ENCODE peak calls at places on chromosomes 11 and 22, in nine cellular contexts. One of them, this sample, is unnamed. For H3K4me1, the result is how much of the 10 kb centered on the place peaks cover.

GRCh38 chr22:26616650-26617049 is 1.2 kb downstream of the CRYBB1 start:
- DNase-seq in body of pancreas: no peak
- DNase-seq in sigmoid colon: no peak
- DNase-seq in A549: no peak
- DNase-seq in ovary: no peak
- DNase-seq in stomach: no peak
- DNase-seq in effector memory CD4-positive, alpha-beta T cell: no peak
- DNase-seq in CD8-positive, alpha-beta T cell: no peak
- DNase-seq in psoas muscle: no peak
- DNase-seq in this sample: no peak

GRCh38 chr11:77146261-77147035 is 18.4 kb downstream of the MYO7A start:
- DNase-seq in body of pancreas: no peak
- DNase-seq in sigmoid colon: no peak
- DNase-seq in A549: no peak
- DNase-seq in ovary: no peak
- DNase-seq in stomach: no peak
- DNase-seq in effector memory CD4-positive, alpha-beta T cell: no peak
- DNase-seq in CD8-positive, alpha-beta T cell: no peak
- DNase-seq in psoas muscle: peak
- DNase-seq in this sample: no peak

GRCh38 chr22:22810018-22810427 is 77.6 kb upstream of the IGLL5 start:
- DNase-seq in body of pancreas: peak
- DNase-seq in sigmoid colon: no peak
- DNase-seq in A549: peak
- DNase-seq in ovary: no peak
- DNase-seq in stomach: peak
- DNase-seq in effector memory CD4-positive, alpha-beta T cell: peak
- DNase-seq in CD8-positive, alpha-beta T cell: peak
- DNase-seq in psoas muscle: peak
- DNase-seq in this sample: peak

GRCh38 chr11:31340903-31341572 is 28.5 kb downstream of the DCDC1 start:
- DNase-seq in body of pancreas: peak
- DNase-seq in sigmoid colon: no peak
- DNase-seq in A549: peak
- DNase-seq in ovary: no peak
- DNase-seq in stomach: no peak
- DNase-seq in effector memory CD4-positive, alpha-beta T cell: no peak
- DNase-seq in CD8-positive, alpha-beta T cell: peak
- DNase-seq in psoas muscle: no peak
- DNase-seq in this sample: no peak

GRCh38 chr11:94513091-94513490 is 830 bp downstream of the C11orf97 start:
- DNase-seq in body of pancreas: no peak
- DNase-seq in sigmoid colon: no peak
- DNase-seq in A549: no peak
- DNase-seq in ovary: no peak
- DNase-seq in stomach: no peak
- DNase-seq in effector memory CD4-positive, alpha-beta T cell: no peak
- DNase-seq in CD8-positive, alpha-beta T cell: no peak
- DNase-seq in psoas muscle: no peak
- DNase-seq in this sample: no peak

GRCh38 chr11:29119691-29120328 is 897.0 kb downstream of the KCNA4 start:
- DNase-seq in body of pancreas: no peak
- DNase-seq in sigmoid colon: no peak
- DNase-seq in A549: peak
- DNase-seq in ovary: no peak
- DNase-seq in stomach: no peak
- DNase-seq in effector memory CD4-positive, alpha-beta T cell: no peak
- DNase-seq in CD8-positive, alpha-beta T cell: no peak
- DNase-seq in psoas muscle: no peak
- DNase-seq in this sample: no peak

GRCh38 chr11:75499423-75500305 is 26.1 kb downstream of the GDPD5 start:
- DNase-seq in body of pancreas: no peak
- DNase-seq in sigmoid colon: peak
- DNase-seq in A549: peak
- DNase-seq in ovary: peak
- DNase-seq in stomach: no peak
- DNase-seq in effector memory CD4-positive, alpha-beta T cell: no peak
- DNase-seq in CD8-positive, alpha-beta T cell: no peak
- DNase-seq in psoas muscle: peak
- DNase-seq in this sample: no peak

GRCh38 chr11:128417607-128418324 is 169.6 kb downstream of the ETS1 start:
- DNase-seq in body of pancreas: no peak
- DNase-seq in sigmoid colon: no peak
- DNase-seq in A549: no peak
- DNase-seq in ovary: peak
- DNase-seq in stomach: no peak
- DNase-seq in effector memory CD4-positive, alpha-beta T cell: no peak
- DNase-seq in CD8-positive, alpha-beta T cell: no peak
- DNase-seq in psoas muscle: no peak
- DNase-seq in this sample: no peak

GRCh38 chr11:131802416-131802815 is 432.0 kb downstream of the NTM start:
- DNase-seq in body of pancreas: no peak
- DNase-seq in sigmoid colon: no peak
- DNase-seq in A549: no peak
- DNase-seq in ovary: no peak
- DNase-seq in stomach: no peak
- DNase-seq in effector memory CD4-positive, alpha-beta T cell: no peak
- DNase-seq in CD8-positive, alpha-beta T cell: no peak
- DNase-seq in psoas muscle: no peak
- DNase-seq in this sample: no peak

GRCh38 chr11:69918938-69919650 is 99.9 kb upstream of the FGF3 start:
- DNase-seq in body of pancreas: peak
- DNase-seq in sigmoid colon: peak
- DNase-seq in A549: peak
- DNase-seq in ovary: peak
- DNase-seq in stomach: peak
- DNase-seq in effector memory CD4-positive, alpha-beta T cell: peak
- DNase-seq in CD8-positive, alpha-beta T cell: peak
- DNase-seq in psoas muscle: peak
- DNase-seq in this sample: peak

GRCh38 chr11:62501432-62501891 is 45.1 kb downstream of the AHNAK start:
- DNase-seq in body of pancreas: no peak
- DNase-seq in sigmoid colon: peak
- DNase-seq in A549: no peak
- DNase-seq in ovary: no peak
- DNase-seq in stomach: peak
- DNase-seq in effector memory CD4-positive, alpha-beta T cell: no peak
- DNase-seq in CD8-positive, alpha-beta T cell: no peak
- DNase-seq in psoas muscle: peak
- DNase-seq in this sample: no peak
- H3K27ac ChIP-seq in body of pancreas: no peak
- H3K27ac ChIP-seq in sigmoid colon: peak
- H3K27ac ChIP-seq in A549: peak
- H3K27ac ChIP-seq in ovary: no peak
- H3K27ac ChIP-seq in stomach: peak
- H3K27ac ChIP-seq in effector memory CD4-positive, alpha-beta T cell: no peak
- H3K27ac ChIP-seq in CD8-positive, alpha-beta T cell: no peak
- H3K27ac ChIP-seq in psoas muscle: peak
- H3K27ac ChIP-seq in this sample: no peak

GRCh38 chr11:134097146-134097545 is 28.3 kb downstream of the JAM3 start:
- DNase-seq in body of pancreas: no peak
- DNase-seq in sigmoid colon: no peak
- DNase-seq in A549: no peak
- DNase-seq in ovary: no peak
- DNase-seq in stomach: no peak
- DNase-seq in effector memory CD4-positive, alpha-beta T cell: no peak
- DNase-seq in CD8-positive, alpha-beta T cell: no peak
- DNase-seq in psoas muscle: no peak
- DNase-seq in this sample: no peak

GRCh38 chr11:134100171-134100570 is 31.3 kb downstream of the JAM3 start:
- DNase-seq in body of pancreas: no peak
- DNase-seq in sigmoid colon: no peak
- DNase-seq in A549: no peak
- DNase-seq in ovary: no peak
- DNase-seq in stomach: no peak
- DNase-seq in effector memory CD4-positive, alpha-beta T cell: no peak
- DNase-seq in CD8-positive, alpha-beta T cell: no peak
- DNase-seq in psoas muscle: no peak
- DNase-seq in this sample: no peak

GRCh38 chr11:134098566-134099184 is 29.8 kb downstream of the JAM3 start:
- DNase-seq in body of pancreas: no peak
- DNase-seq in sigmoid colon: no peak
- DNase-seq in A549: peak
- DNase-seq in ovary: no peak
- DNase-seq in stomach: no peak
- DNase-seq in effector memory CD4-positive, alpha-beta T cell: no peak
- DNase-seq in CD8-positive, alpha-beta T cell: no peak
- DNase-seq in psoas muscle: no peak
- DNase-seq in this sample: no peak

GRCh38 chr11:134101292-134101691 is 32.4 kb downstream of the JAM3 start:
- DNase-seq in body of pancreas: no peak
- DNase-seq in sigmoid colon: no peak
- DNase-seq in A549: no peak
- DNase-seq in ovary: no peak
- DNase-seq in stomach: no peak
- DNase-seq in effector memory CD4-positive, alpha-beta T cell: no peak
- DNase-seq in CD8-positive, alpha-beta T cell: no peak
- DNase-seq in psoas muscle: no peak
- DNase-seq in this sample: no peak
- H3K4me1 ChIP-seq in body of pancreas: under half
- H3K4me1 ChIP-seq in sigmoid colon: under half
- H3K4me1 ChIP-seq in A549: under half
- H3K4me1 ChIP-seq in ovary: under half
- H3K4me1 ChIP-seq in stomach: under half
- H3K4me1 ChIP-seq in effector memory CD4-positive, alpha-beta T cell: under half
- H3K4me1 ChIP-seq in CD8-positive, alpha-beta T cell: under half
- H3K4me1 ChIP-seq in psoas muscle: under half
- H3K4me1 ChIP-seq in this sample: under half

GRCh38 chr11:15944460-15944859 is 411.9 kb downstream of the SOX6 start:
- DNase-seq in body of pancreas: no peak
- DNase-seq in sigmoid colon: no peak
- DNase-seq in A549: no peak
- DNase-seq in ovary: no peak
- DNase-seq in stomach: peak
- DNase-seq in effector memory CD4-positive, alpha-beta T cell: no peak
- DNase-seq in CD8-positive, alpha-beta T cell: no peak
- DNase-seq in psoas muscle: no peak
- DNase-seq in this sample: no peak
- H3K4me3 ChIP-seq in body of pancreas: no peak
- H3K4me3 ChIP-seq in sigmoid colon: no peak
- H3K4me3 ChIP-seq in A549: no peak
- H3K4me3 ChIP-seq in ovary: no peak
- H3K4me3 ChIP-seq in stomach: no peak
- H3K4me3 ChIP-seq in effector memory CD4-positive, alpha-beta T cell: no peak
- H3K4me3 ChIP-seq in CD8-positive, alpha-beta T cell: no peak
- H3K4me3 ChIP-seq in psoas muscle: no peak
- H3K4me3 ChIP-seq in this sample: no peak

GRCh38 chr11:46918087-46918751 is at the start of gene LRP4:
- DNase-seq in body of pancreas: peak
- DNase-seq in sigmoid colon: peak
- DNase-seq in A549: peak
- DNase-seq in ovary: peak
- DNase-seq in stomach: peak
- DNase-seq in effector memory CD4-positive, alpha-beta T cell: no peak
- DNase-seq in CD8-positive, alpha-beta T cell: peak
- DNase-seq in psoas muscle: peak
- DNase-seq in this sample: no peak
- H3K27ac ChIP-seq in body of pancreas: peak
- H3K27ac ChIP-seq in sigmoid colon: peak
- H3K27ac ChIP-seq in A549: peak
- H3K27ac ChIP-seq in ovary: peak
- H3K27ac ChIP-seq in stomach: peak
- H3K27ac ChIP-seq in effector memory CD4-positive, alpha-beta T cell: no peak
- H3K27ac ChIP-seq in CD8-positive, alpha-beta T cell: no peak
- H3K27ac ChIP-seq in psoas muscle: peak
- H3K27ac ChIP-seq in this sample: no peak

GRCh38 chr11:10792385-10793068 is 16.2 kb downstream of the EIF4G2 start:
- DNase-seq in body of pancreas: peak
- DNase-seq in sigmoid colon: peak
- DNase-seq in A549: peak
- DNase-seq in ovary: peak
- DNase-seq in stomach: peak
- DNase-seq in effector memory CD4-positive, alpha-beta T cell: peak
- DNase-seq in CD8-positive, alpha-beta T cell: peak
- DNase-seq in psoas muscle: peak
- DNase-seq in this sample: peak

GRCh38 chr11:10797561-10797960 is 11.2 kb downstream of the EIF4G2 start:
- DNase-seq in body of pancreas: no peak
- DNase-seq in sigmoid colon: no peak
- DNase-seq in A549: no peak
- DNase-seq in ovary: no peak
- DNase-seq in stomach: no peak
- DNase-seq in effector memory CD4-positive, alpha-beta T cell: no peak
- DNase-seq in CD8-positive, alpha-beta T cell: no peak
- DNase-seq in psoas muscle: no peak
- DNase-seq in this sample: no peak

GRCh38 chr11:10798330-10798980 is 10.3 kb downstream of the EIF4G2 start:
- DNase-seq in body of pancreas: no peak
- DNase-seq in sigmoid colon: no peak
- DNase-seq in A549: no peak
- DNase-seq in ovary: no peak
- DNase-seq in stomach: no peak
- DNase-seq in effector memory CD4-positive, alpha-beta T cell: no peak
- DNase-seq in CD8-positive, alpha-beta T cell: no peak
- DNase-seq in psoas muscle: no peak
- DNase-seq in this sample: no peak

GRCh38 chr11:10793470-10794255 is 15.1 kb downstream of the EIF4G2 start:
- DNase-seq in body of pancreas: no peak
- DNase-seq in sigmoid colon: no peak
- DNase-seq in A549: no peak
- DNase-seq in ovary: no peak
- DNase-seq in stomach: no peak
- DNase-seq in effector memory CD4-positive, alpha-beta T cell: no peak
- DNase-seq in CD8-positive, alpha-beta T cell: no peak
- DNase-seq in psoas muscle: no peak
- DNase-seq in this sample: peak

GRCh38 chr11:10796191-10796590 is 12.5 kb downstream of the EIF4G2 start:
- DNase-seq in body of pancreas: no peak
- DNase-seq in sigmoid colon: no peak
- DNase-seq in A549: no peak
- DNase-seq in ovary: no peak
- DNase-seq in stomach: no peak
- DNase-seq in effector memory CD4-positive, alpha-beta T cell: no peak
- DNase-seq in CD8-positive, alpha-beta T cell: no peak
- DNase-seq in psoas muscle: no peak
- DNase-seq in this sample: no peak
- H3K4me1 ChIP-seq in body of pancreas: under half
- H3K4me1 ChIP-seq in sigmoid colon: under half
- H3K4me1 ChIP-seq in A549: under half
- H3K4me1 ChIP-seq in ovary: under half
- H3K4me1 ChIP-seq in stomach: under half
- H3K4me1 ChIP-seq in effector memory CD4-positive, alpha-beta T cell: under half
- H3K4me1 ChIP-seq in CD8-positive, alpha-beta T cell: half or more
- H3K4me1 ChIP-seq in psoas muscle: under half
- H3K4me1 ChIP-seq in this sample: under half

DNA sequence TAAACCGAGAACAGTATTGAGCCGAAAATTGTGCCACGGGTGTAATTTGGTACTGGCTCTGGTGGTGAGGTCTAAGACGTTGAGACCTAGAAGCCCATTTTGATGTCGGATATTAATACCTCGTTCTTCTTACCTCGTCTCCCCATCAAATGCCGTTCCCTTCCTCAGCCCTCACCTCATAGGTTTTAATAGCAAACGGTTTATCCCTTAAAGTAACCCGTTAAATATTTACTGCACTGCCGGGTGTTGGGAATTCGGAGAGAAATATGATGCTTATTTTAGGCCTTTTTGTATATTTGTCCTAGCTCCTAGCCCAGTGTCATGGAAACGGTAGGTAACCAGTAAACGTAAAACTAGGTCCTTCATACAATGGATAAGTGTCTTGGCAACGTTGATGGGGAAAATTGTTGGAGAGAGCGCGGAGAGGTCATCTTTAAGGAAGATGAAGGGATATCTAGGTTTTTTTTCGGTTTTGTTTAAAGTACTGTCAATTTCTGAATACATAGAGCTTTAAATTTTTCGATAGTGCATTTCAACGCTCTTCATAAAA is 954 bp downstream of the C11orf58 start:
- DNase-seq in body of pancreas: no peak
- DNase-seq in sigmoid colon: no peak
- DNase-seq in A549: peak
- DNase-seq in ovary: no peak
- DNase-seq in stomach: no peak
- DNase-seq in effector memory CD4-positive, alpha-beta T cell: no peak
- DNase-seq in CD8-positive, alpha-beta T cell: no peak
- DNase-seq in psoas muscle: no peak
- DNase-seq in this sample: no peak
- H3K4me3 ChIP-seq in body of pancreas: peak
- H3K4me3 ChIP-seq in sigmoid colon: peak
- H3K4me3 ChIP-seq in A549: peak
- H3K4me3 ChIP-seq in ovary: peak
- H3K4me3 ChIP-seq in stomach: peak
- H3K4me3 ChIP-seq in effector memory CD4-positive, alpha-beta T cell: peak
- H3K4me3 ChIP-seq in CD8-positive, alpha-beta T cell: peak
- H3K4me3 ChIP-seq in psoas muscle: peak
- H3K4me3 ChIP-seq in this sample: peak

This sample was measured in CD4-positive, CD25-positive, alpha-beta regulatory T cell.